ENCODE peak calls at places on chromosomes 11 and 22, in eight cellular contexts. Z, F, E, J, O, G, V and X are unnamed samples.

GRCh38 chr11:46380340-46381045 is 976 bp upstream of the MDK start:
- DNase-seq in Z (peak), G (no peak), F (peak), O (peak), E (no peak), J (peak), V (peak), X (peak)

GRCh38 chr11:129237456-129237855 is 45.3 kb upstream of the ARHGAP32 start:
- DNase-seq in V (no peak), G (no peak), E (no peak), J (no peak), O (no peak), Z (no peak), F (no peak), X (no peak)

GRCh38 chr22:37887610-37888378 is 18.3 kb upstream of the MICALL1 start:
- DNase-seq in G (no peak), Z (no peak), E (no peak), O (peak), J (no peak), F (no peak), V (no peak), X (no peak)

GRCh38 chr11:67983916-67984315 is 20.0 kb downstream of the UNC93B1 start:
- DNase-seq in F (no peak), J (no peak), Z (no peak), E (no peak), V (no peak), G (no peak), O (no peak), X (no peak)

GRCh38 chr11:125128450-125128849 is 17.0 kb upstream of the TMEM218 start:
- DNase-seq in V (no peak), J (no peak), E (no peak), O (no peak), F (no peak), G (no peak), Z (no peak), X (no peak)

GRCh38 chr11:60118333-60118732 is 29.9 kb downstream of the MS4A2 start:
- DNase-seq in F (no peak), V (no peak), Z (no peak), O (no peak), G (no peak), E (no peak), J (no peak), X (no peak)

GRCh38 chr11:45580399-45580798 is 85.0 kb downstream of the CHST1 start:
- DNase-seq in Z (no peak), O (no peak), V (no peak), J (peak), F (no peak), E (no peak), G (no peak), X (no peak)

GRCh38 chr11:43399983-43400630 is 41.4 kb downstream of the TTC17 start:
- DNase-seq in O (no peak), J (no peak), E (no peak), G (no peak), Z (no peak), F (no peak), V (no peak), X (no peak)

GRCh38 chr11:96037267-96037990 is 113.5 kb upstream of the MTMR2 start:
- DNase-seq in V (no peak), E (no peak), J (peak), O (no peak), F (no peak), Z (no peak), G (no peak), X (no peak)

GRCh38 chr11:38718659-38719058 is 2120.6 kb upstream of the RAG2 start:
- DNase-seq in E (no peak), J (no peak), G (no peak), F (no peak), Z (no peak), O (no peak), V (no peak), X (no peak)

GRCh38 chr11:68386331-68386978 is 74.1 kb downstream of the LRP5 start:
- DNase-seq in O (no peak), G (no peak), Z (no peak), F (no peak), E (no peak), V (no peak), J (no peak), X (no peak)

GRCh38 chr11:112525844-112526590 is 265.4 kb upstream of the PLET1 start:
- DNase-seq in O (no peak), E (no peak), J (no peak), G (no peak), V (no peak), F (no peak), Z (no peak), X (no peak)

GRCh38 chr11:118241191-118242098 is 10.7 kb downstream of the MPZL3 start:
- DNase-seq in V (peak), Z (peak), O (peak), E (no peak), G (no peak), F (no peak), J (no peak), X (no peak)

GRCh38 chr11:44018127-44018521 is 29.7 kb upstream of the ACCSL start:
- DNase-seq in J (no peak), V (no peak), E (no peak), F (no peak), O (no peak), G (no peak), Z (no peak), X (no peak)

GRCh38 chr11:126343051-126343450 is 12.4 kb upstream of the ST3GAL4 start:
- DNase-seq in Z (no peak), O (no peak), V (no peak), J (no peak), E (no peak), F (no peak), G (no peak), X (no peak)

GRCh38 chr11:102047305-102047924 is at the start of gene CFAP300:
- DNase-seq in V (no peak), F (peak), J (peak), Z (no peak), O (peak), G (peak), E (no peak), X (peak)

GRCh38 chr11:9943346-9944110 is 279.7 kb downstream of the SWAP70 start:
- DNase-seq in J (no peak), G (no peak), F (no peak), O (no peak), V (no peak), E (no peak), Z (no peak), X (no peak)

GRCh38 chr22:41094036-41094435 is 1.6 kb downstream of the EP300 start:
- DNase-seq in F (no peak), Z (no peak), G (no peak), V (no peak), O (peak), J (no peak), E (peak), X (no peak)

GRCh38 chr22:35638408-35638807 is 9.8 kb upstream of the APOL6 start:
- DNase-seq in Z (no peak), J (no peak), F (no peak), O (peak), G (no peak), E (no peak), V (no peak), X (no peak)

GRCh38 chr11:12950681-12951080 is 58.4 kb upstream of the RASSF10 start:
- DNase-seq in F (no peak), J (no peak), Z (no peak), E (no peak), O (no peak), V (no peak), G (no peak), X (no peak)

GRCh38 chr22:46113910-46114517 is 36.3 kb upstream of the PPARA start:
- DNase-seq in V (no peak), J (no peak), G (no peak), Z (no peak), E (no peak), O (no peak), F (no peak), X (no peak)

GRCh38 chr22:17369553-17370035 is 334 bp downstream of the CECR2 start:
- DNase-seq in J (peak), G (no peak), F (no peak), V (peak), Z (no peak), O (no peak), E (no peak), X (no peak)

GRCh38 chr22:37482244-37482643 is 3.9 kb downstream of the MFNG start:
- DNase-seq in E (no peak), G (no peak), F (no peak), J (no peak), O (no peak), V (no peak), Z (no peak), X (no peak)